ENCODE peak calls at places on chromosomes 5 and 9, in five cellular contexts. One of them, this sample, is unnamed. For H3K27me3, the result is how much of the 10 kb centered on the place peaks cover.

GRCh38 chr5:146218163-146218562 is 14.8 kb downstream of the RBM27 start:
- DNase-seq in neural progenitor cell: no peak
- DNase-seq in astrocyte: no peak
- DNase-seq in lower lobe of right lung: no peak
- DNase-seq in colonic mucosa: no peak
- DNase-seq in this sample: no peak

GRCh38 chr5:42579320-42579719 is 156.1 kb downstream of the GHR start:
- DNase-seq in neural progenitor cell: no peak
- DNase-seq in astrocyte: no peak
- DNase-seq in lower lobe of right lung: no peak
- DNase-seq in colonic mucosa: no peak
- DNase-seq in this sample: no peak

GRCh38 chr5:131109540-131110255 is 55.4 kb downstream of the HINT1 start:
- DNase-seq in neural progenitor cell: peak
- DNase-seq in astrocyte: peak
- DNase-seq in lower lobe of right lung: no peak
- DNase-seq in colonic mucosa: peak
- DNase-seq in this sample: no peak

GRCh38 chr5:167982-168660 is 23.2 kb upstream of the LRRC14B start:
- DNase-seq in neural progenitor cell: no peak
- DNase-seq in astrocyte: peak
- DNase-seq in lower lobe of right lung: no peak
- DNase-seq in colonic mucosa: no peak
- DNase-seq in this sample: peak

GRCh38 chr9:34382054-34382453 is 5.4 kb upstream of the MYORG start:
- DNase-seq in neural progenitor cell: no peak
- DNase-seq in astrocyte: no peak
- DNase-seq in lower lobe of right lung: no peak
- DNase-seq in colonic mucosa: no peak
- DNase-seq in this sample: peak

GRCh38 chr9:112894031-112894430 is 3.4 kb upstream of the SLC46A2 start:
- DNase-seq in neural progenitor cell: no peak
- DNase-seq in astrocyte: peak
- DNase-seq in lower lobe of right lung: no peak
- DNase-seq in colonic mucosa: no peak
- DNase-seq in this sample: no peak

GRCh38 chr9:30711591-30711990 is 1672.9 kb upstream of the ACO1 start:
- DNase-seq in neural progenitor cell: no peak
- DNase-seq in astrocyte: no peak
- DNase-seq in lower lobe of right lung: no peak
- DNase-seq in colonic mucosa: no peak
- DNase-seq in this sample: no peak

GRCh38 chr5:67969176-67969575 is 246.4 kb upstream of the PIK3R1 start:
- DNase-seq in neural progenitor cell: no peak
- DNase-seq in astrocyte: no peak
- DNase-seq in lower lobe of right lung: no peak
- DNase-seq in colonic mucosa: no peak
- DNase-seq in this sample: no peak

GRCh38 chr5:117013280-117013877 is 438.8 kb upstream of the SEMA6A start:
- DNase-seq in neural progenitor cell: no peak
- DNase-seq in astrocyte: no peak
- DNase-seq in lower lobe of right lung: no peak
- DNase-seq in colonic mucosa: no peak
- DNase-seq in this sample: no peak

GRCh38 chr9:110432253-110432652 is 94.6 kb upstream of the TXNDC8 start:
- DNase-seq in neural progenitor cell: no peak
- DNase-seq in astrocyte: peak
- DNase-seq in lower lobe of right lung: no peak
- DNase-seq in colonic mucosa: no peak
- DNase-seq in this sample: no peak

GRCh38 chr5:16931334-16932110 is 4.6 kb downstream of the MYO10 start:
- DNase-seq in neural progenitor cell: no peak
- DNase-seq in astrocyte: peak
- DNase-seq in lower lobe of right lung: peak
- DNase-seq in colonic mucosa: peak
- DNase-seq in this sample: peak

GRCh38 chr5:61010759-61011460 is 65.9 kb downstream of the NDUFAF2 start:
- DNase-seq in neural progenitor cell: peak
- DNase-seq in astrocyte: no peak
- DNase-seq in lower lobe of right lung: no peak
- DNase-seq in colonic mucosa: no peak
- DNase-seq in this sample: no peak

GRCh38 chr5:94140300-94140699 is 398.9 kb upstream of the POU5F2 start:
- DNase-seq in neural progenitor cell: no peak
- DNase-seq in astrocyte: no peak
- DNase-seq in lower lobe of right lung: no peak
- DNase-seq in colonic mucosa: no peak
- DNase-seq in this sample: no peak

GRCh38 chr5:34674226-34674625 is 18.1 kb downstream of the RAI14 start:
- DNase-seq in neural progenitor cell: no peak
- DNase-seq in astrocyte: peak
- DNase-seq in lower lobe of right lung: no peak
- DNase-seq in colonic mucosa: no peak
- DNase-seq in this sample: no peak

GRCh38 chr5:158660726-158661125 is 439.0 kb downstream of the EBF1 start:
- DNase-seq in neural progenitor cell: no peak
- DNase-seq in astrocyte: peak
- DNase-seq in lower lobe of right lung: no peak
- DNase-seq in colonic mucosa: no peak
- DNase-seq in this sample: no peak

GRCh38 chr9:91945277-91946074 is 4.6 kb downstream of the ROR2 start:
- DNase-seq in neural progenitor cell: peak
- DNase-seq in astrocyte: peak
- DNase-seq in lower lobe of right lung: no peak
- DNase-seq in colonic mucosa: peak
- DNase-seq in this sample: no peak

GRCh38 chr9:135016876-135017275 is 70.6 kb upstream of the OLFM1 start:
- DNase-seq in neural progenitor cell: no peak
- DNase-seq in astrocyte: no peak
- DNase-seq in lower lobe of right lung: no peak
- DNase-seq in colonic mucosa: no peak
- DNase-seq in this sample: peak

GRCh38 chr9:135020481-135021392 is 66.7 kb upstream of the OLFM1 start:
- DNase-seq in neural progenitor cell: no peak
- DNase-seq in astrocyte: no peak
- DNase-seq in lower lobe of right lung: no peak
- DNase-seq in colonic mucosa: no peak
- DNase-seq in this sample: peak

GRCh38 chr9:135021393-135021789 is 66.1 kb upstream of the OLFM1 start:
- DNase-seq in neural progenitor cell: no peak
- DNase-seq in astrocyte: no peak
- DNase-seq in lower lobe of right lung: no peak
- DNase-seq in colonic mucosa: no peak
- DNase-seq in this sample: peak

GRCh38 chr9:135017916-135018915 is 69.3 kb upstream of the OLFM1 start:
- DNase-seq in neural progenitor cell: no peak
- DNase-seq in astrocyte: no peak
- DNase-seq in lower lobe of right lung: no peak
- DNase-seq in colonic mucosa: no peak
- DNase-seq in this sample: peak

DNA sequence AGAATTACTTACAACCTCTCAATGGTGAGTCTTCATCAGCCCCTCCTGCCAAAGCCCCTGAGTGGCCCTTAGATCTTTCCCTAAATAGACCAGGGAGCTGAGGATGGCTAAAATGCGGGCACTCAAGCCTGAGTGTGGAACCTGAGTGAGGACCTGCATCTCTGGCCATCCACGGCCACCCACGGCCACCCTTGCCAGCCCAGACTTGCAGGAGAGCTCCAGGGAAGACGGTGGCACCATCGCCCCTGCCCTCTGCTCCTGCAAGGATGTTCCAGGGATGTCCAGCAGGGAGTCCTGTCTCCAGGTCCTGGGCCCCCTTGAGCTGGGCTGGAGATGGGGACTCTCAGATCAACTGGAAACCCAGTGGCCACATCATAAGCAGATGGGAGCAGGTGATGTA is 68.2 kb upstream of the OLFM1 start:
- DNase-seq in neural progenitor cell: no peak
- DNase-seq in astrocyte: no peak
- DNase-seq in lower lobe of right lung: no peak
- DNase-seq in colonic mucosa: no peak
- DNase-seq in this sample: peak
- H3K27me3 ChIP-seq in neural progenitor cell: under half
- H3K27me3 ChIP-seq in astrocyte: under half
- H3K27me3 ChIP-seq in lower lobe of right lung: under half
- H3K27me3 ChIP-seq in colonic mucosa: under half
- H3K27me3 ChIP-seq in this sample: under half

GRCh38 chr9:84858373-84858772 is 188.8 kb downstream of the NTRK2 start:
- DNase-seq in neural progenitor cell: no peak
- DNase-seq in astrocyte: no peak
- DNase-seq in lower lobe of right lung: no peak
- DNase-seq in colonic mucosa: no peak
- DNase-seq in this sample: no peak
- H3K27me3 ChIP-seq in neural progenitor cell: under half
- H3K27me3 ChIP-seq in astrocyte: under half
- H3K27me3 ChIP-seq in lower lobe of right lung: under half
- H3K27me3 ChIP-seq in colonic mucosa: under half
- H3K27me3 ChIP-seq in this sample: under half

GRCh38 chr5:71596169-71596568 is 9.0 kb downstream of the MCCC2 start:
- DNase-seq in neural progenitor cell: no peak
- DNase-seq in astrocyte: no peak
- DNase-seq in lower lobe of right lung: no peak
- DNase-seq in colonic mucosa: no peak
- DNase-seq in this sample: no peak

GRCh38 chr5:71600783-71601182 is 13.6 kb downstream of the MCCC2 start:
- DNase-seq in neural progenitor cell: no peak
- DNase-seq in astrocyte: no peak
- DNase-seq in lower lobe of right lung: no peak
- DNase-seq in colonic mucosa: no peak
- DNase-seq in this sample: no peak

GRCh38 chr5:71591100-71591499 is 4.0 kb downstream of the MCCC2 start:
- DNase-seq in neural progenitor cell: no peak
- DNase-seq in astrocyte: no peak
- DNase-seq in lower lobe of right lung: no peak
- DNase-seq in colonic mucosa: no peak
- DNase-seq in this sample: no peak

GRCh38 chr5:71601222-71602026 is 14.3 kb downstream of the MCCC2 start:
- DNase-seq in neural progenitor cell: peak
- DNase-seq in astrocyte: peak
- DNase-seq in lower lobe of right lung: no peak
- DNase-seq in colonic mucosa: peak
- DNase-seq in this sample: no peak

DNA sequence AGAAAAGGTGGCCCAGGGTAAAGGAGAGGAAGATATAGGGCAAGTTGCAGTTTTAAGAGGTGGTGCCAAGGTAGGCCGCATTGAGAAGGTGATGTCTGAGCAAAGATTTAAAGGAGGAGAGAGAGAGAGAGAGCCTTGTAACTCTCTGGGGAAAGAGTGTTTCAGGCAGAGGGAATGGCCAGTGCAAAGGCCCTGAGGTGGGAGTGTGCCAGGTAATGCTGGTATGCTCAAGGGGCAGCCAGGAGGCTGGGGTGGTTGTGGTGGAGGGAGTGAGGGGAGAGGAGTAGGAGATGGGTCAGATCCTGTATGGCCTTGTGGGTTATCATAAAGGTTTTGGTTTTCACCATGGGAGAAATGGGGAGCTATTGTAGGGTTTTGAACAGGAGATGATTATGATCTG is 9.9 kb downstream of the MCCC2 start:
- DNase-seq in neural progenitor cell: no peak
- DNase-seq in astrocyte: no peak
- DNase-seq in lower lobe of right lung: no peak
- DNase-seq in colonic mucosa: no peak
- DNase-seq in this sample: no peak
- H3K27me3 ChIP-seq in neural progenitor cell: under half
- H3K27me3 ChIP-seq in astrocyte: under half
- H3K27me3 ChIP-seq in lower lobe of right lung: under half
- H3K27me3 ChIP-seq in colonic mucosa: under half
- H3K27me3 ChIP-seq in this sample: under half

GRCh38 chr5:133613184-133613583 is 843 bp upstream of the FSTL4 start:
- DNase-seq in neural progenitor cell: no peak
- DNase-seq in astrocyte: no peak
- DNase-seq in lower lobe of right lung: no peak
- DNase-seq in colonic mucosa: no peak
- DNase-seq in this sample: no peak
- H3K27me3 ChIP-seq in neural progenitor cell: half or more
- H3K27me3 ChIP-seq in astrocyte: half or more
- H3K27me3 ChIP-seq in lower lobe of right lung: half or more
- H3K27me3 ChIP-seq in colonic mucosa: under half
- H3K27me3 ChIP-seq in this sample: half or more

GRCh38 chr9:105059260-105059659 is 131.3 kb upstream of the ABCA1 start:
- DNase-seq in neural progenitor cell: no peak
- DNase-seq in astrocyte: peak
- DNase-seq in lower lobe of right lung: no peak
- DNase-seq in colonic mucosa: no peak
- DNase-seq in this sample: no peak

GRCh38 chr9:105053209-105053652 is 125.3 kb upstream of the ABCA1 start:
- DNase-seq in neural progenitor cell: no peak
- DNase-seq in astrocyte: peak
- DNase-seq in lower lobe of right lung: no peak
- DNase-seq in colonic mucosa: no peak
- DNase-seq in this sample: no peak

GRCh38 chr9:105054488-105054887 is 126.5 kb upstream of the ABCA1 start:
- DNase-seq in neural progenitor cell: no peak
- DNase-seq in astrocyte: peak
- DNase-seq in lower lobe of right lung: no peak
- DNase-seq in colonic mucosa: no peak
- DNase-seq in this sample: no peak

GRCh38 chr9:105052346-105052745 is 124.4 kb upstream of the ABCA1 start:
- DNase-seq in neural progenitor cell: no peak
- DNase-seq in astrocyte: no peak
- DNase-seq in lower lobe of right lung: no peak
- DNase-seq in colonic mucosa: no peak
- DNase-seq in this sample: no peak

GRCh38 chr9:105055922-105056321 is 128.0 kb upstream of the ABCA1 start:
- DNase-seq in neural progenitor cell: no peak
- DNase-seq in astrocyte: peak
- DNase-seq in lower lobe of right lung: no peak
- DNase-seq in colonic mucosa: no peak
- DNase-seq in this sample: no peak
- H3K27me3 ChIP-seq in neural progenitor cell: under half
- H3K27me3 ChIP-seq in astrocyte: under half
- H3K27me3 ChIP-seq in lower lobe of right lung: under half
- H3K27me3 ChIP-seq in colonic mucosa: under half
- H3K27me3 ChIP-seq in this sample: under half

DNA sequence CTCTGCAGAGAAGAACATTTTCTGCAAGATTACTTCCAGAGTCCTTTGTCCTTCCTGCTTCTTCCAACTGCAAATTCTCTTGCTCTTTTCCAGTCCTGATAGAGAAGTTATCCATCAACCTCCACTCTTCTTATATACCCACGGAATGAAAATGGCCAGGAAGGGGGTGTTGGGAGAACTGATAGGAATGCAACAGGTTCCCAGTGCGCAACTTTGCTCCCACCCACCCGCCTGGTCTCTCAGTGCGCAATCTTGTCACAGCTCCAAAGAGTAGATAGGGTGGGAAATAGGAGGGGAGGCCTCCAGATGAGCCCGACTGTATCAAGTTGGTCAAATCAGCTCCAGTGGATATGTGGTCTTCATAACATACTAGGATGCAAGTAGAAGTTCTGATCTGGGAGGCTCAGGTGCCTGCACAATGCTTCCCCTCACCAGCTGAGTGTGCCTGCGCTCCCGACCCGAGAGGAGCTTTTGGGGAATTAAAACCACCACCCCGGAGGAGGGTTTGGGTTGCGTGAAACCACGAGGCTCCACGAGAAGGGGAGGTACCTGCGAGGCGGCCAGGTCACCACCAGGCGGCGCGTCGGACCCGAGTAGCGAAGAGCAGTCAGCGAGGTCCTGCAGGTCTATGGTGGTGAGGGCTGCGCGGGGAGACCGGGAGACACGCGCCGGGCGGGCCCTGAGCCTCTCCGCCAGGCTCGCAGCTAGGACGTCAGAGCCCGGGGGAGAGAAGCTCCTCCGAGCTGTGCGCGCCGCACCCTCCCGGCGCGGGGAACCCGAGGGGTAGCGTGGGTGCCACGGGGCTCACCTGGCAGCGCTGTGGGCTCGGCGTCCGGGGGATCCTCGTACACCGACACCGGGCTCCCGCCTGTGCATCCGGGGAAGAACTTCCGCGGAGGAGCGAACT is 835 bp downstream of the MCIDAS start:
- DNase-seq in neural progenitor cell: peak
- DNase-seq in astrocyte: no peak
- DNase-seq in lower lobe of right lung: peak
- DNase-seq in colonic mucosa: peak
- DNase-seq in this sample: peak
- H3K27me3 ChIP-seq in neural progenitor cell: half or more
- H3K27me3 ChIP-seq in astrocyte: half or more
- H3K27me3 ChIP-seq in lower lobe of right lung: half or more
- H3K27me3 ChIP-seq in colonic mucosa: half or more
- H3K27me3 ChIP-seq in this sample: half or more

This sample was measured in upper lobe of right lung.